ENCODE peak calls at places on chromosomes 2 and 18, in four cellular contexts. U is K562, L is GM12878, O is endothelial cell of umbilical vein. S is an unnamed sample. For H4K20me1, the result is how much of the 10 kb centered on the place peaks cover.

GRCh38 chr2:70966681-70967080 is 11.7 kb upstream of the ANKRD53 start:
- DNase-seq in L (no peak), O (no peak), U (no peak), S (no peak)

GRCh38 chr18:75799449-75800330 is 372.2 kb upstream of the SMIM21 start:
- DNase-seq in L (no peak), O (no peak), U (no peak), S (no peak)

GRCh38 chr18:61882296-61883004 is 10.4 kb downstream of the RNF152 start:
- DNase-seq in O (no peak), U (no peak), L (no peak), S (peak)

GRCh38 chr2:26633351-26633945 is 7.7 kb downstream of the CIB4 start:
- DNase-seq in O (no peak), U (no peak), L (no peak), S (no peak)

GRCh38 chr2:60068755-60069154 is 484.7 kb downstream of the BCL11A start:
- DNase-seq in O (no peak), L (no peak), U (no peak), S (no peak)

GRCh38 chr18:11761553-11761952 is 72.5 kb downstream of the GNAL start:
- DNase-seq in U (peak), L (no peak), O (no peak), S (no peak)

GRCh38 chr2:120605231-120605935 is 130.3 kb upstream of the GLI2 start:
- DNase-seq in L (no peak), O (no peak), U (no peak), S (peak)

GRCh38 chr18:60951091-60951490 is 382.1 kb upstream of the CDH20 start:
- DNase-seq in L (no peak), O (no peak), U (no peak), S (no peak)

GRCh38 chr18:34809697-34810096 is 99.6 kb downstream of the DTNA start:
- DNase-seq in O (peak), L (no peak), U (peak), S (peak)

GRCh38 chr2:31337860-31338259 is 76.7 kb downstream of the XDH start:
- DNase-seq in O (no peak), L (no peak), U (no peak), S (peak)

GRCh38 chr2:159518321-159519005 is 97.9 kb downstream of the BAZ2B start:
- DNase-seq in L (no peak), U (no peak), O (no peak), S (no peak)

GRCh38 chr18:6576706-6577375 is 152.7 kb upstream of the ARHGAP28 start:
- DNase-seq in O (no peak), L (no peak), U (no peak), S (no peak)

GRCh38 chr2:240468300-240469238 is 33.1 kb downstream of the GPC1 start:
- DNase-seq in O (no peak), L (no peak), U (no peak), S (no peak)
- H4K20me1 ChIP-seq in O (under half), L (under half), U (under half), S (under half)

DNA sequence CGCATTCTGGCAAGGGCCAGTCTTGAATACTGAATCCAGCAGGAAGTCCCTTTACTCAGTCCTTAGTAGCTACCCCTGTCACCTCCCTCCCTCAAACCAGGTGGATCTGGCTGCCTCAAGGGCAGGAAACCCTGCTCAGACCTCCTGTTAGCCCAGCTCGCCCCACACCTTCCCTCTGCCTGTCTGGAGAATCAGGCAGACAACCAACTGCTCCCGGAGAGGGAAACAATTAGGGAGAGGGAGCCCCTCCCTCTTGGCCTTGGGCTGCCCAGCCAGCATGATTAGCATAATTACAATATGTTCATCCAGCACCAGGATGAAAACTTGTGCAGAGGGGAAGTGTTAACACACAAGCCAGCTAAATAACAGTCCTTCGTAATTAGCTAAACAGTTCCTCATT is 185.5 kb downstream of the C1D start:
- DNase-seq in L (no peak), O (no peak), U (no peak), S (no peak)
- TF ChIP-seq FOS in L (no peak), O (no peak), U (no peak), S (no peak)

GRCh38 chr2:99469394-99469793 is 20.4 kb downstream of the REV1 start:
- DNase-seq in O (no peak), U (no peak), L (no peak), S (no peak)

GRCh38 chr2:99471635-99472326 is 18.0 kb downstream of the REV1 start:
- DNase-seq in O (no peak), L (no peak), U (no peak), S (no peak)

GRCh38 chr2:99467390-99467789 is 22.4 kb downstream of the REV1 start:
- DNase-seq in O (no peak), L (no peak), U (no peak), S (no peak)

GRCh38 chr2:99470957-99471356 is 18.9 kb downstream of the REV1 start:
- DNase-seq in O (no peak), U (peak), L (no peak), S (no peak)

DNA sequence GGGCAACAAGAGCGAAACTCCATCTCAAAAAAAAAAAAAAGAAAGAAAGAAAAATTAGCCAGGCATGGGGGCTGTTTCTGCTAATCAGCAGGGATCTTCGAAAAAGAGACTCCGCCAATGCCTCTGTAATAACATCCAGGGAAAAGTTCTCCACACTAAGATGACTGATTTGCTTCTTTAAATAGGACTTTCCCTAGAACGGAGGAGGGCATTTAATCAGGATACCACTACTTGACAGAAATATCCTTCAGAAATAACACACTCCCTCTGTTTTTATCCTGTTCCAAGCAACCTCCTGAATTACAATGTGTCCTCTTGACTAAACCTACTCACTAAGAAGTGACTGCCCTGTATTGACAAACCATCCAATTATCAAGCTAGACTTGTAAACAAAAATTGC is 21.7 kb downstream of the REV1 start:
- DNase-seq in L (no peak), U (no peak), O (no peak), S (no peak)
- H4K20me1 ChIP-seq in L (under half), U (under half), O (under half), S (under half)

DNA sequence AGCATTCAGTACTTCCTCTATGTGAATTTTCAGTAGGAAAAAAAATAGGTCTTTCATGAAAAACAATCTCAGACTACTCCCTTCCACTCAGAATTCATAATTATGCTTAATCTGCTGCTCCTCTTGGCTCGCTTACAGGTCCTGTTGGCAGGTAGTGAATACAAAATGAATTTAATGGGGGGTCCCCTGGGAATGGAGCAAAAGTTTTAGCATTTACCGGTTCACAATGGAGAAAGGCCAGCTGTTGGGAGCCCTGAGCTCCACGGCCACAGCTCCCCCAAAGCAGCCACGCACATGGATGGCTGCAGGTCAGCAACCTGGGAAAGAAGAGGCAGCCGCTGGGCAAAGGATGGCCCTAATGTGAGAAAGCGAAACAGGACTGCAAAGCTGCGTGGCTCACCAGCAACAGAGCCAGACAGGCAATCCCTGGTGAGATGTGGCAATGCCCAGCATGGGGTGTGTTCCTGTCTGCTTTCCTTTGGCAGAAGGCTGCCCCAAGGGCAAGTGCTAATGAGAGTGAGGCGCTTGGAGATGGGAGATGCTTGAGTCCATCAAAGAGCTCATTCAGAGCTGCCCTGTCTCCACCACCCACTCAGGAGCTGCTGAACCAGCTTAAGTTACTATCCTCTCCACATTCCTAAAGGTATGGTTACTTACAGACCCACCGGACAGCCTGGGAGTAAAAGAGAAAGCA is 447.4 kb downstream of the EPHA4 start:
- DNase-seq in O (no peak), U (no peak), L (no peak), S (no peak)
- TF ChIP-seq FOS in O (no peak), U (no peak), L (no peak), S (no peak)

GRCh38 chr18:56632070-56633022 is 6.0 kb downstream of the TXNL1 start:
- DNase-seq in L (no peak), O (no peak), U (no peak), S (no peak)

GRCh38 chr18:56627991-56628390 is 10.4 kb downstream of the TXNL1 start:
- DNase-seq in U (no peak), O (no peak), L (no peak), S (peak)
- H4K20me1 ChIP-seq in U (under half), O (under half), L (under half), S (half or more)

DNA sequence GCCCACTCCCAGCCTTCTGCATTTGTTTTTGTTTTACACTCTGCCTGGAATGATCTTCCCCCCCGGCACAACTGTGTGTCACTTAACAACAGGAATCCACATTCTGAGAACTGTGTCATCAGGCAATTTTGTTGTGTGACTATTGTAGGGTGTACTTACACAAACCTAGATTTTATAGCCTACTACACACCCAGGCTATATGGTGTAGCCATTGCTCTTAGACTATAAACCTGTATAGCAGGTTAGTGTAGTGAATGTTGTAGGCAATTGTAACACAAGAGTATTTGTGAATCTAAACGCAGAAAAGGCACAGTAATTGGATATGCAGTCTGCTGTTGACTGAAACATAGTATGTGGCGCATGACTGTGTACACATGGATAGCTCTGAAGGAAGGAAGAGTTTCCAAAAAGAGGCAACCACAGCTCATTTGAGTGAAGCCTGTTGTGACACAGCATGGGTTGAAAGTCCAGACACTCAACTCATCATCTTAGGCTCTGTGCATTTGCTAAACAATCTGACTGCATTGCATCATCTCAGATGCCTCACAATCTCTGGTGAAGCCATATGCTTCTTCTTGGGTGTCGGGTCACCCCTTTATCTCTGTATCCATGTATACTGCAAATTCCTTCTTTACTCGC is 506.6 kb upstream of the SPHKAP start:
- DNase-seq in O (no peak), U (no peak), L (no peak), S (peak)
- TF ChIP-seq FOS in O (no peak), U (no peak), L (no peak), S (no peak)

GRCh38 chr18:51171208-51171607 is 26.3 kb downstream of the MEX3C start:
- DNase-seq in O (no peak), L (no peak), U (no peak), S (no peak)

GRCh38 chr18:51170689-51171088 is 26.8 kb downstream of the MEX3C start:
- DNase-seq in O (no peak), U (no peak), L (no peak), S (no peak)

GRCh38 chr18:51168960-51169662 is 28.4 kb downstream of the MEX3C start:
- DNase-seq in L (no peak), O (no peak), U (no peak), S (no peak)

GRCh38 chr18:51169731-51170130 is 27.8 kb downstream of the MEX3C start:
- DNase-seq in O (no peak), U (no peak), L (no peak), S (no peak)

GRCh38 chr18:51171625-51172024 is 25.9 kb downstream of the MEX3C start:
- DNase-seq in L (no peak), U (no peak), O (no peak), S (no peak)
- H4K20me1 ChIP-seq in L (under half), U (under half), O (under half), S (under half)

DNA sequence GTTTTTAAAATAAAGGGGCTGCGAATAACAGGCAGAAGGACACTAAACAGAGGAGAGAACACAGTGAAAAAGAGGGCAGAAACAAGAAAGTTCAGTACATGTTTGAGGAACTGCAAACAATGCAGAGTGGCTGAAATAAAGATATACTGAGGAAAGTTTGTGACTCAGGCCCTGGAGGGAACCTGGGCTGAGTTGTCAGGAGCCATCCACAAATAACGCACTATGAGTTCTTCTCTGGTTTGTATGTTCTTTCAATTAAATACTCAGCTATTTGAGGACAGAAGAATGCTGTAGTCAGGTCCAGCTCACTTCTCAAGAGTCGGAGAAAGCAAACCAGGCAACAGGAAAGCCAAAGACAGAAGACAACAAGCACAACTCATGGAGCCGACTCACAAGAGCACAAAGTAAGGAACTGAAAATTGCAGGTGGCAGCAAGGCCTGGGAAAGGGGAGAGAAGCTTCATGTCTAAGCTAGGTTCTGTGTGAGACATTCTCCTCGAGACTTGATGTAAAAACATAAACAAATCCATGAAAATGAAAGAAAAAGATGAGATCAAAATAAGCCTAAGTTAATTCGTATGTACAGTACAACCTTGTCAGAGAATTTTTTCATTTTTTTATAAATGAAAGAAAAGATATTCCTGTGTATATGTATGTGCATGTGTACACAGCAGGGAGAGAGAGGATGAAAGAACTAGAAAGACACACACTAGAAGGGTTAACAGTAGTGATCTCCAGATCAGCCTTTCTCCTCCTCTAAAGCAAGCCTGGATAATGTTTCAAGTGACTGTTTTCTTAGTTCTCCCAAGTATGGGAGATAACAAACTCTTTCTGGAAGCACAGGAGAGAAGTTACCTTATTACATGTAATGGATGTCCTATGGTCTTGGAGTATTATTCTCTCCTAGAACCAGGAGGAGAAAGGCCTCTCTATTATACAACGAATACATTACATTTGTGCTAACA is 41.5 kb downstream of the CHN1 start:
- DNase-seq in L (no peak), O (no peak), U (no peak), S (no peak)
- TF ChIP-seq FOS in L (no peak), O (no peak), U (no peak), S (no peak)

DNA sequence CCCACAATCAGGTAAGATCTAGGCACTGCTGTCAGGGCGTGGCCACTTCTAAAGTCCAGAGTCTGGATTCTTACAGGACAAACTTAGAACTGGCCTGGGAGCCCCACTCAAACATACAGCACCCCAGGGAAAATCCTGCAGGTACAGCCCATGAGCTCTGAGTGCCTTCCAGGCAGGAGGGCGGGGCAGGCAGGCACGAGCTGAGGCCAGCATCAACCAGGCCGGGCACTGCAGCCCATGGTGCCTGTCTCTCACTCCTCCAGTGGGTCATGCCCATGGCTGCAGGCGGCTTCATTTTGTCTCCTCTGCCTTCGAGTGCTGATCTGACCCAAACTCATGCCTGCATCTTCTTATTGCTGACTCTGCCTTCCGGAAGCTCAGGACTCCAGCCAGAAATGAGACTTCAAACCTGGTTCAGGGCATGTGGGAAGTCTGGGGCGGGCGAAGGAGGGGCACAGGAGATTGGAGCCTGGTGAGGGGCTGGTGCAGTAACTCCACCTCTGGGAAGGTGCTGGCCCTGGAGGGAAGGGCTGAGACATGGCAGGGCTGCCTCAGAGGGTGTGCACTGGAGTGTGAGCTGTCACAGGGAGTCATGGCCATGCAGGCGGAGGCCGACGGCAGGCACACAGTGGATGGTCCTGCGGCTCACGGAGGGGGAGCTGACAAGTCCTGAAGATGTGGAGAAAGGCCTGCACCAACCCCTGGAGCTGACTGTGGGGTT is 40.5 kb downstream of the HS6ST1 start:
- DNase-seq in U (no peak), O (no peak), L (no peak), S (no peak)
- H4K20me1 ChIP-seq in U (under half), O (under half), L (under half), S (half or more)

S was measured in IMR-90.